ENCODE peak calls at places on chromosomes 3 and 15, in eight cellular contexts. M is body of pancreas; X is GM06990; F is uterus; W is prostate gland; Z is GM23338; C is CD8-positive, alpha-beta T cell; V is psoas muscle. L is an unnamed sample.

GRCh38 chr3:23941440-23941839 is 3.6 kb upstream of the NR1D2 start:
- DNase-seq in Z (no peak), F (no peak), X (no peak), W (no peak), C (no peak), M (no peak), V (no peak), L (no peak)

GRCh38 chr3:168990111-168990510 is 673.4 kb downstream of the MECOM start:
- DNase-seq in X (no peak), F (no peak), M (no peak), V (no peak), Z (no peak), W (no peak), C (no peak), L (no peak)

GRCh38 chr3:160381470-160381869 is 17.6 kb downstream of the IFT80 start:
- DNase-seq in C (no peak), W (no peak), Z (no peak), M (no peak), V (no peak), F (no peak), X (no peak), L (no peak)

GRCh38 chr15:101022306-101022705 is 103.1 kb downstream of the LRRK1 start:
- DNase-seq in V (no peak), F (peak; percentile 14), X (no peak), C (no peak), M (no peak), Z (no peak), W (no peak), L (no peak)

GRCh38 chr3:140467104-140467577 is 210.7 kb upstream of the TRIM42 start:
- DNase-seq in F (no peak), M (no peak), C (no peak), Z (no peak), W (no peak), X (no peak), V (no peak), L (no peak)

GRCh38 chr3:173920386-173920785 is 522.8 kb downstream of the NLGN1 start:
- DNase-seq in C (no peak), M (no peak), F (no peak), X (no peak), W (no peak), Z (no peak), V (no peak), L (no peak)

GRCh38 chr3:177932750-177933660 is 603.2 kb upstream of the KCNMB2 start:
- DNase-seq in X (no peak), F (no peak), M (no peak), Z (no peak), W (no peak), C (no peak), V (no peak), L (no peak)

GRCh38 chr3:111676177-111677021 is 81.3 kb upstream of the ZBED2 start:
- DNase-seq in Z (no peak), C (no peak), X (no peak), F (no peak), M (peak; percentile 26), V (no peak), W (peak; percentile 15), L (no peak)

GRCh38 chr15:75718326-75718725 is 5.7 kb upstream of the CSPG4 start:
- DNase-seq in M (no peak), F (peak; percentile 73), X (no peak), C (no peak), V (no peak), Z (no peak), W (no peak), L (no peak)

GRCh38 chr15:85010472-85011209 is 29.0 kb downstream of the PDE8A start:
- DNase-seq in V (no peak), C (no peak), M (no peak), F (peak; percentile 24), Z (no peak), W (no peak), X (no peak), L (no peak)

GRCh38 chr3:140053011-140053702 is 118.2 kb downstream of the CLSTN2 start:
- DNase-seq in W (no peak), V (no peak), F (no peak), X (no peak), M (no peak), C (no peak), Z (no peak), L (no peak)

GRCh38 chr3:123026551-123027291 is 842 bp downstream of the SEMA5B start:
- DNase-seq in F (peak; percentile 23), W (no peak), M (peak; percentile 35), Z (peak; percentile 87), V (peak; percentile 62), C (no peak), X (no peak), L (peak; percentile 56)

GRCh38 chr3:181176610-181177009 is 187.1 kb upstream of the DNAJC19 start:
- DNase-seq in F (no peak), X (no peak), W (peak; percentile 22), C (no peak), Z (peak; percentile 70), M (peak; percentile 81), V (peak; percentile 72), L (peak; percentile 65)

GRCh38 chr3:48660800-48661400 is 1.8 kb downstream of the CELSR3 start:
- DNase-seq in X (no peak), V (peak; percentile 48), M (no peak), W (no peak), Z (peak; percentile 19), F (no peak), C (no peak), L (no peak)

GRCh38 chr3:127693336-127693843 is 20.6 kb downstream of the ABTB1 start:
- DNase-seq in C (no peak), X (no peak), W (no peak), F (no peak), M (no peak), V (peak; percentile 22), Z (no peak), L (peak; percentile 11)

GRCh38 chr3:73389104-73389809 is 235.5 kb downstream of the PDZRN3 start:
- DNase-seq in X (no peak), Z (no peak), C (no peak), M (no peak), F (peak; percentile 57), W (no peak), V (no peak), L (no peak)
- H3K4me3 ChIP-seq in X (no peak overlapping the region), Z (no peak overlapping the region), C (no peak overlapping the region), M (no peak overlapping the region), F (no peak overlapping the region), W (no peak overlapping the region), V (no peak overlapping the region), L (no peak overlapping the region)

GRCh38 chr15:79195802-79196201 is 86.7 kb upstream of the ANKRD34C start:
- DNase-seq in M (no peak), X (no peak), C (no peak), V (no peak), F (no peak), W (no peak), Z (peak; percentile 66), L (no peak)

GRCh38 chr15:79197285-79197684 is 85.2 kb upstream of the ANKRD34C start:
- DNase-seq in X (no peak), F (no peak), V (no peak), W (no peak), Z (peak; percentile 76), C (no peak), M (no peak), L (no peak)

GRCh38 chr15:79194386-79194785 is 88.1 kb upstream of the ANKRD34C start:
- DNase-seq in X (no peak), Z (no peak), V (no peak), F (no peak), C (no peak), M (no peak), W (no peak), L (no peak)

GRCh38 chr15:79195239-79195638 is 87.3 kb upstream of the ANKRD34C start:
- DNase-seq in C (no peak), X (no peak), F (no peak), Z (no peak), V (no peak), W (no peak), M (no peak), L (no peak)

GRCh38 chr15:79198461-79198860 is 84.1 kb upstream of the ANKRD34C start:
- DNase-seq in C (no peak), Z (no peak), F (no peak), M (no peak), X (no peak), W (no peak), V (no peak), L (no peak)
- H3K27me3 ChIP-seq in C (peaks cover 3% of the 10 kb centered on the region), Z (no peaks in the 10 kb centered on the region), F (no peaks in the 10 kb centered on the region), M (no peaks in the 10 kb centered on the region), X (peaks cover 4% of the 10 kb centered on the region), W (no peaks in the 10 kb centered on the region), V (peaks cover 18% of the 10 kb centered on the region), L (no peaks in the 10 kb centered on the region)

GRCh38 chr15:57762302-57762701 is 55.8 kb downstream of the POLR2M start:
- DNase-seq in X (no peak), F (no peak), M (no peak), W (no peak), Z (peak; percentile 56), V (no peak), C (no peak), L (no peak)
- TF ChIP-seq CTCF in X (no peak), F (no peak), M (no peak), W (no peak), Z (peak; percentile 38), V (no peak), C (no peak), L (no peak)

GRCh38 chr15:58330468-58330793 is 101.4 kb upstream of the LIPC start:
- DNase-seq in W (no peak), V (no peak), Z (no peak), M (no peak), F (no peak), C (no peak), X (no peak), L (no peak)
- H3K4me3 ChIP-seq in W (no peak overlapping the region), V (peak overlapping the region; percentile 15), Z (no peak overlapping the region), M (no peak overlapping the region), F (no peak overlapping the region), C (no peak overlapping the region), X (no peak overlapping the region), L (peak overlapping the region; percentile 35)

GRCh38 chr3:133393204-133393603 is 6.7 kb upstream of the BFSP2 start:
- DNase-seq in Z (no peak), M (no peak), X (no peak), F (no peak), C (no peak), V (no peak), W (no peak), L (no peak)
- H3K27me3 ChIP-seq in Z (no peaks in the 10 kb centered on the region), M (no peaks in the 10 kb centered on the region), X (no peaks in the 10 kb centered on the region), F (no peaks in the 10 kb centered on the region), C (no peaks in the 10 kb centered on the region), V (no peaks in the 10 kb centered on the region), W (no peaks in the 10 kb centered on the region), L (no peaks in the 10 kb centered on the region)

DNA sequence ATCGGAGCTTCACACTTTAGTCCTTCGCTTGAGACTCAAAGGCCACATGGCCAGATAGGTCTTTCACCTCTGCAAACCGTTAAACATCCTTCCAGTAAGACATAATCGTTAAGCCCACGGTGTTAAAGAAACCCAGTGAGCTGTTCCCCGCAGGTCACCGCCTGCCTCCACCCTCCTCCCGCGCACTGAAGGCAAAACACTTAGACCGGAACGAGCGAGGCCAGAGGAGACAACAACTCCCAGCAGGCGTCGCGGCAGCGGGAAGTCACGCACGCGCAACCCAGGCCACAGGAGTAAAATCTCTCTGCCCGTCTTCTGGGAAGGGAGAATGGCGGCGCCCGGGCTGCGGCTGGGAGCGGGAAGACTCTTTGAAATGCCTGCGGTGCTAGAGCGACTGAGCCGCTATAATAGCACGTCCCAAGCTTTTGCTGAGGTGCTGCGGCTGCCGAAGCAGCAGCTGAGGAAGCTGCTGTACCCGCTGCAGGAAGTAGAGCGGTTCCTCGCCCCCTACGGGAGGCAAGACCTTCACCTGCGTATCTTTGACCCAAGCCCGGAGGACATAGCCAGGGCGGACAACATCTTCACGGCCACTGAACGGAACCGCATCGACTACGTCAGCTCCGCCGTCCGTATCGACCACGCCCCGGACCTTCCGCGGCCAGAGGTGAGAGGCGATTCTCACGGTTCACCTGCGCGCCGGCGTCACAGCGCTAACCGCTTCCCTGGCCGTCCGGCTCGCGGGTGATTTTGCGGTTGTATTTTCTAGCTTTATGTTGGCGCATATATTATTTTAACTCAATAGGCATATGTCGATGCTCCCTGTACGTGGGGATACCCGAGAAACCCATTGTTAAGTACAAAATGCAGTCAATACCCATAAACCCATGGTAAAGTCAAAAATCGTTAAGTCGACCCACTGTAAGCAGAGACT is at the start of gene GTPBP8:
- DNase-seq in C (peak; percentile 61), F (peak; percentile 88), V (peak; percentile 94), W (peak; percentile 89), X (peak; percentile 92), Z (peak; percentile 95), M (peak; percentile 94), L (peak; percentile 96)
- TF ChIP-seq CTCF in C (peak; percentile 24), F (peak; percentile 16), V (no peak), W (no peak), X (peak; percentile 10), Z (no peak), M (peak; percentile 20), L (no peak)

L was measured in right lobe of liver.